ENCODE peak calls at places on chromosome 13, in nine cellular contexts. One of them, this sample, is unnamed. For H3K9me3, the result is how much of the 10 kb centered on the place peaks cover.

GRCh38 chr13:90415902-90416301 is 931.6 kb upstream of the MIR17HG start:
- DNase-seq in heart left ventricle: no peak
- DNase-seq in left lung: no peak
- DNase-seq in osteoblast: no peak
- DNase-seq in ovary: no peak
- DNase-seq in hepatocyte: no peak
- DNase-seq in Caco-2: no peak
- DNase-seq in uterus: no peak
- DNase-seq in MM.1S: no peak
- DNase-seq in this sample: no peak

GRCh38 chr13:58025821-58026220 is 394.3 kb downstream of the PCDH17 start:
- DNase-seq in heart left ventricle: no peak
- DNase-seq in left lung: no peak
- DNase-seq in osteoblast: no peak
- DNase-seq in ovary: no peak
- DNase-seq in hepatocyte: no peak
- DNase-seq in Caco-2: no peak
- DNase-seq in uterus: no peak
- DNase-seq in MM.1S: no peak
- DNase-seq in this sample: no peak

GRCh38 chr13:98930014-98930625 is 47.7 kb downstream of the DOCK9 start:
- DNase-seq in heart left ventricle: no peak
- DNase-seq in left lung: no peak
- DNase-seq in osteoblast: no peak
- DNase-seq in ovary: no peak
- DNase-seq in hepatocyte: peak
- DNase-seq in Caco-2: peak
- DNase-seq in uterus: no peak
- DNase-seq in MM.1S: no peak
- DNase-seq in this sample: no peak

GRCh38 chr13:107284168-107284567 is 716.2 kb upstream of the ARGLU1 start:
- DNase-seq in heart left ventricle: no peak
- DNase-seq in left lung: no peak
- DNase-seq in osteoblast: no peak
- DNase-seq in ovary: no peak
- DNase-seq in hepatocyte: no peak
- DNase-seq in Caco-2: no peak
- DNase-seq in uterus: no peak
- DNase-seq in MM.1S: no peak
- DNase-seq in this sample: no peak

GRCh38 chr13:108508263-108508662 is 121.1 kb upstream of the MYO16 start:
- DNase-seq in heart left ventricle: no peak
- DNase-seq in left lung: no peak
- DNase-seq in osteoblast: no peak
- DNase-seq in ovary: no peak
- DNase-seq in hepatocyte: peak
- DNase-seq in Caco-2: no peak
- DNase-seq in uterus: no peak
- DNase-seq in MM.1S: no peak
- DNase-seq in this sample: no peak

GRCh38 chr13:49314344-49314882 is 66.7 kb downstream of the CDADC1 start:
- DNase-seq in heart left ventricle: no peak
- DNase-seq in left lung: no peak
- DNase-seq in osteoblast: no peak
- DNase-seq in ovary: no peak
- DNase-seq in hepatocyte: no peak
- DNase-seq in Caco-2: no peak
- DNase-seq in uterus: no peak
- DNase-seq in MM.1S: no peak
- DNase-seq in this sample: no peak

GRCh38 chr13:75544681-75545333 is 4.8 kb upstream of the UCHL3 start:
- DNase-seq in heart left ventricle: no peak
- DNase-seq in left lung: peak
- DNase-seq in osteoblast: no peak
- DNase-seq in ovary: no peak
- DNase-seq in hepatocyte: no peak
- DNase-seq in Caco-2: no peak
- DNase-seq in uterus: no peak
- DNase-seq in MM.1S: no peak
- DNase-seq in this sample: no peak

GRCh38 chr13:35838356-35838755 is 292.8 kb downstream of the DCLK1 start:
- DNase-seq in heart left ventricle: no peak
- DNase-seq in left lung: no peak
- DNase-seq in osteoblast: no peak
- DNase-seq in ovary: no peak
- DNase-seq in hepatocyte: no peak
- DNase-seq in Caco-2: no peak
- DNase-seq in uterus: no peak
- DNase-seq in MM.1S: no peak
- DNase-seq in this sample: no peak

GRCh38 chr13:32610538-32610937 is 24.3 kb downstream of the PDS5B start:
- DNase-seq in heart left ventricle: no peak
- DNase-seq in left lung: no peak
- DNase-seq in osteoblast: no peak
- DNase-seq in ovary: no peak
- DNase-seq in hepatocyte: no peak
- DNase-seq in Caco-2: no peak
- DNase-seq in uterus: no peak
- DNase-seq in MM.1S: no peak
- DNase-seq in this sample: no peak

DNA sequence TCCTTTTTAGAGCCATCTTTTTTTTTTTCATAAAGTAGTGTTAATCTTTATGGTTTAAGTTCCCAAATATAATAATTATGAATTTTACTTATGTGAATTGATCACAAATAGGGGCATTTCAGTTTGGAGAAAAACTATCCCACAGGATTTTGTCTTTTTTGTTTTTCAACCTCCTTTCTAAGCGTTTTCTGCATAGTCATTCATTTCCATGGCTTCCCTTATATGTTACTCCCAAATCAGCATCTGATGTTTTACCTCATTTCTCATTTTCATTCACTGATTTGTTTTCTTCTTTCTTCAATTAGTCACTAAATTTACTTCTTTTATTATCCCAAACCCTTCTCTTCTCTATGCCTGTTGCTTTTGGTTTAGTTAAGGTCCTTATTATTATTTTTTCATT is 24.7 kb downstream of the PDS5B start:
- DNase-seq in heart left ventricle: no peak
- DNase-seq in left lung: no peak
- DNase-seq in osteoblast: no peak
- DNase-seq in ovary: no peak
- DNase-seq in hepatocyte: no peak
- DNase-seq in Caco-2: no peak
- DNase-seq in uterus: no peak
- DNase-seq in MM.1S: no peak
- DNase-seq in this sample: no peak
- H3K9me3 ChIP-seq in heart left ventricle: under half
- H3K9me3 ChIP-seq in left lung: under half
- H3K9me3 ChIP-seq in osteoblast: under half
- H3K9me3 ChIP-seq in ovary: under half
- H3K9me3 ChIP-seq in hepatocyte: under half
- H3K9me3 ChIP-seq in Caco-2: under half
- H3K9me3 ChIP-seq in uterus: under half
- H3K9me3 ChIP-seq in MM.1S: under half
- H3K9me3 ChIP-seq in this sample: under half

GRCh38 chr13:112880976-112881540 is 88.0 kb upstream of the MCF2L start:
- DNase-seq in heart left ventricle: no peak
- DNase-seq in left lung: peak
- DNase-seq in osteoblast: no peak
- DNase-seq in ovary: no peak
- DNase-seq in hepatocyte: no peak
- DNase-seq in Caco-2: peak
- DNase-seq in uterus: no peak
- DNase-seq in MM.1S: no peak
- DNase-seq in this sample: no peak
- H3K9me3 ChIP-seq in heart left ventricle: under half
- H3K9me3 ChIP-seq in left lung: under half
- H3K9me3 ChIP-seq in osteoblast: under half
- H3K9me3 ChIP-seq in ovary: under half
- H3K9me3 ChIP-seq in hepatocyte: under half
- H3K9me3 ChIP-seq in Caco-2: under half
- H3K9me3 ChIP-seq in uterus: under half
- H3K9me3 ChIP-seq in MM.1S: under half
- H3K9me3 ChIP-seq in this sample: under half

GRCh38 chr13:51845574-51846318 is 769 bp upstream of the TMEM272 start:
- DNase-seq in heart left ventricle: no peak
- DNase-seq in left lung: no peak
- DNase-seq in osteoblast: no peak
- DNase-seq in ovary: no peak
- DNase-seq in hepatocyte: no peak
- DNase-seq in Caco-2: no peak
- DNase-seq in uterus: no peak
- DNase-seq in MM.1S: no peak
- DNase-seq in this sample: no peak

GRCh38 chr13:51844862-51845573 is at the start of gene TMEM272:
- DNase-seq in heart left ventricle: peak
- DNase-seq in left lung: peak
- DNase-seq in osteoblast: peak
- DNase-seq in ovary: peak
- DNase-seq in hepatocyte: peak
- DNase-seq in Caco-2: peak
- DNase-seq in uterus: peak
- DNase-seq in MM.1S: no peak
- DNase-seq in this sample: peak

GRCh38 chr13:51848674-51849073 is 3.7 kb upstream of the TMEM272 start:
- DNase-seq in heart left ventricle: no peak
- DNase-seq in left lung: no peak
- DNase-seq in osteoblast: peak
- DNase-seq in ovary: no peak
- DNase-seq in hepatocyte: no peak
- DNase-seq in Caco-2: no peak
- DNase-seq in uterus: no peak
- DNase-seq in MM.1S: no peak
- DNase-seq in this sample: no peak

GRCh38 chr13:51846756-51847155 is 1.8 kb upstream of the TMEM272 start:
- DNase-seq in heart left ventricle: no peak
- DNase-seq in left lung: no peak
- DNase-seq in osteoblast: no peak
- DNase-seq in ovary: no peak
- DNase-seq in hepatocyte: no peak
- DNase-seq in Caco-2: no peak
- DNase-seq in uterus: no peak
- DNase-seq in MM.1S: no peak
- DNase-seq in this sample: no peak

DNA sequence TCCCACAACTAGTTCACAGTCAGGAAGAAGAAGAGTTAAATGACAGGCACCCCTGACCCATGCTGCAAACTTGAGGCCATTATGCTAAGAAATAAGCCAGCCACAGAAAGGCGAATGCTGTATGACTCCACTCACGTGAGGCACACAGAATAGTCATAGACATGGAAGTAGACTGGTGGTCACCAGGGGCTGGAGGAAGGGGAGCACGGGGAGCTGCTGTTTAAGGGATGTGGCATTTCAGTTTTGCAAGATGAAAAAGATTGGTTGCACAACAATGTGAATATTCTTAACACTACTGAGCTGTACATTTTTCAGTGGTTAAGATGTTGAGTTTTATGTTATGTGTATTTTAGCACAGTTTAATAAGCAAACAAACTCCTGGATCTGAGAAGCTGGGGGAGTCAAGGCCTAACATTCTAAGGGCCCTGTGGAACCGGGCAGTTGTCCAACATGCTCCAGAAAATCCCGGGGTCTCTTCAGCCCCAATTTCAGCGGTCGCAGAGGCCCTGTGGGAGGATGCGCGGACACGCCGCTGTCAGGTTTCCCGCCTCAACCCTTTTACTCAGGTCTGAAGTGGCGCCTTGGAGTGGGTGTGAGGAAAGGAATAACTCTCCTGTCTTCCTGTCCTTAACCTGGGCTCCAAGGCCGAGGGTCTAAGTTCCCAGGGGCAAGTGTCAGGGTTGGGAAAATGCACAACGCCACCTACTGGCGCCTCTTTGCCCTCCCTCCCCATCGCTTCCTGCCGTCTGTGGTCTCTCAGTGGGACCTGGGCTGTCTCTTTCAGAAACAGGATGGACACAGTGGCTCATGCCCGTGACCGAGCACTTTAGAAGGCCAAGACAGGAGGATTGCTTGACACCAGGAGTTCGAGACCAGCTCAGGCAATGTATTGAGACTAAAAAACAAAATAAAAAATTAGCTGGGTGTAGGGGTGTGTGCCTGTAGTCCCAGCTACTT is 4.4 kb upstream of the TMEM272 start:
- DNase-seq in heart left ventricle: no peak
- DNase-seq in left lung: no peak
- DNase-seq in osteoblast: peak
- DNase-seq in ovary: peak
- DNase-seq in hepatocyte: no peak
- DNase-seq in Caco-2: no peak
- DNase-seq in uterus: no peak
- DNase-seq in MM.1S: no peak
- DNase-seq in this sample: no peak
- H3K9me3 ChIP-seq in heart left ventricle: under half
- H3K9me3 ChIP-seq in left lung: under half
- H3K9me3 ChIP-seq in osteoblast: under half
- H3K9me3 ChIP-seq in ovary: under half
- H3K9me3 ChIP-seq in hepatocyte: under half
- H3K9me3 ChIP-seq in Caco-2: under half
- H3K9me3 ChIP-seq in uterus: under half
- H3K9me3 ChIP-seq in MM.1S: under half
- H3K9me3 ChIP-seq in this sample: under half

GRCh38 chr13:18944501-18945068 is 237.0 kb downstream of the TUBA3C start:
- DNase-seq in heart left ventricle: no peak
- DNase-seq in left lung: peak
- DNase-seq in osteoblast: peak
- DNase-seq in ovary: no peak
- DNase-seq in hepatocyte: no peak
- DNase-seq in Caco-2: no peak
- DNase-seq in uterus: no peak
- DNase-seq in MM.1S: no peak
- DNase-seq in this sample: no peak

GRCh38 chr13:18947376-18947977 is 234.1 kb downstream of the TUBA3C start:
- DNase-seq in heart left ventricle: no peak
- DNase-seq in left lung: no peak
- DNase-seq in osteoblast: peak
- DNase-seq in ovary: no peak
- DNase-seq in hepatocyte: no peak
- DNase-seq in Caco-2: no peak
- DNase-seq in uterus: no peak
- DNase-seq in MM.1S: no peak
- DNase-seq in this sample: no peak

GRCh38 chr13:18946738-18947137 is 234.9 kb downstream of the TUBA3C start:
- DNase-seq in heart left ventricle: no peak
- DNase-seq in left lung: peak
- DNase-seq in osteoblast: peak
- DNase-seq in ovary: no peak
- DNase-seq in hepatocyte: no peak
- DNase-seq in Caco-2: no peak
- DNase-seq in uterus: no peak
- DNase-seq in MM.1S: no peak
- DNase-seq in this sample: no peak

GRCh38 chr13:18943721-18944391 is 237.8 kb downstream of the TUBA3C start:
- DNase-seq in heart left ventricle: no peak
- DNase-seq in left lung: peak
- DNase-seq in osteoblast: peak
- DNase-seq in ovary: no peak
- DNase-seq in hepatocyte: no peak
- DNase-seq in Caco-2: no peak
- DNase-seq in uterus: no peak
- DNase-seq in MM.1S: no peak
- DNase-seq in this sample: no peak

DNA sequence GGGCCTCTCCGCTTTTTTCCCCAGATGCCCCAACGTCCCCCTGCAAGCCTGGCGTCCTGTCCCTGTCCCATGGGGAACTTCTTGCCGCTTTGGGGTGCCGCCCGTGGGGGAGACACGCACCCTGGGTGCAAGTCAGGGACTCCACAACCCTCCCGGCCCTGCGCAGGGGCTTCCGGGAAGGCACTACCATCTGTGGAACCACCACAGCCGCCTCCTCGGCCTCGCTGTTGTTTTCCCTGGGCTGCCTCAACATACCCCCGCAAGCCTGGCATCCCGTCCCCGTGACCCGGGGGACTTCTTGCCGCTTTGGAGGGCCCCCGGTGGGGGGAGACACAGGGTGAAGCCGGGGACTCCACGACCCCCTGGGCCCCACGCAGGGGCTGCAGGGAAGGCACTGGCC is 238.4 kb downstream of the TUBA3C start:
- DNase-seq in heart left ventricle: no peak
- DNase-seq in left lung: peak
- DNase-seq in osteoblast: peak
- DNase-seq in ovary: no peak
- DNase-seq in hepatocyte: no peak
- DNase-seq in Caco-2: no peak
- DNase-seq in uterus: no peak
- DNase-seq in MM.1S: no peak
- DNase-seq in this sample: no peak
- H3K9me3 ChIP-seq in heart left ventricle: under half
- H3K9me3 ChIP-seq in left lung: under half
- H3K9me3 ChIP-seq in osteoblast: under half
- H3K9me3 ChIP-seq in ovary: under half
- H3K9me3 ChIP-seq in hepatocyte: under half
- H3K9me3 ChIP-seq in Caco-2: under half
- H3K9me3 ChIP-seq in uterus: under half
- H3K9me3 ChIP-seq in MM.1S: under half
- H3K9me3 ChIP-seq in this sample: under half

This sample was measured in T-helper 17 cell.